ENCODE peak calls at places on chromosome 11, in nine cellular contexts. One of them, this sample, is unnamed.

GRCh38 chr11:133134561-133135173 is 397.6 kb downstream of the OPCML start:
- DNase-seq in frontal cortex: peak
- DNase-seq in HCEC 1CT: no peak
- DNase-seq in Caki2: peak
- DNase-seq in IMR-90: peak
- DNase-seq in stimulated activated CD8-positive, alpha-beta memory T cell treated with anti-CD3 and anti-CD28 coated beads, Interleukin-4, amount 100 ng/mL, for 24 hours: peak
- DNase-seq in putamen: peak
- DNase-seq in HAP-1: peak
- DNase-seq in colonic mucosa: peak
- DNase-seq in this sample: peak

GRCh38 chr11:4577761-4578160 is 3.8 kb upstream of the OR52I2 start:
- DNase-seq in frontal cortex: no peak
- DNase-seq in HCEC 1CT: no peak
- DNase-seq in Caki2: no peak
- DNase-seq in IMR-90: no peak
- DNase-seq in stimulated activated CD8-positive, alpha-beta memory T cell treated with anti-CD3 and anti-CD28 coated beads, Interleukin-4, amount 100 ng/mL, for 24 hours: no peak
- DNase-seq in putamen: no peak
- DNase-seq in HAP-1: no peak
- DNase-seq in colonic mucosa: peak
- DNase-seq in this sample: no peak

GRCh38 chr11:25734592-25735211 is 597.2 kb upstream of the ANO3 start:
- DNase-seq in frontal cortex: no peak
- DNase-seq in HCEC 1CT: peak
- DNase-seq in Caki2: no peak
- DNase-seq in IMR-90: peak
- DNase-seq in stimulated activated CD8-positive, alpha-beta memory T cell treated with anti-CD3 and anti-CD28 coated beads, Interleukin-4, amount 100 ng/mL, for 24 hours: no peak
- DNase-seq in putamen: no peak
- DNase-seq in HAP-1: no peak
- DNase-seq in colonic mucosa: no peak
- DNase-seq in this sample: peak

GRCh38 chr11:131745405-131745804 is 375.0 kb downstream of the NTM start:
- DNase-seq in frontal cortex: no peak
- DNase-seq in HCEC 1CT: peak
- DNase-seq in Caki2: no peak
- DNase-seq in IMR-90: peak
- DNase-seq in stimulated activated CD8-positive, alpha-beta memory T cell treated with anti-CD3 and anti-CD28 coated beads, Interleukin-4, amount 100 ng/mL, for 24 hours: no peak
- DNase-seq in putamen: no peak
- DNase-seq in HAP-1: no peak
- DNase-seq in colonic mucosa: no peak
- DNase-seq in this sample: no peak

GRCh38 chr11:69801513-69802335 is 17.5 kb downstream of the FGF3 start:
- DNase-seq in frontal cortex: no peak
- DNase-seq in HCEC 1CT: no peak
- DNase-seq in Caki2: peak
- DNase-seq in IMR-90: no peak
- DNase-seq in stimulated activated CD8-positive, alpha-beta memory T cell treated with anti-CD3 and anti-CD28 coated beads, Interleukin-4, amount 100 ng/mL, for 24 hours: peak
- DNase-seq in putamen: no peak
- DNase-seq in HAP-1: peak
- DNase-seq in colonic mucosa: peak
- DNase-seq in this sample: no peak

GRCh38 chr11:115504279-115505158 is at the start of gene CADM1:
- DNase-seq in frontal cortex: peak
- DNase-seq in HCEC 1CT: no peak
- DNase-seq in Caki2: peak
- DNase-seq in IMR-90: peak
- DNase-seq in stimulated activated CD8-positive, alpha-beta memory T cell treated with anti-CD3 and anti-CD28 coated beads, Interleukin-4, amount 100 ng/mL, for 24 hours: peak
- DNase-seq in putamen: peak
- DNase-seq in HAP-1: peak
- DNase-seq in colonic mucosa: peak
- DNase-seq in this sample: no peak

GRCh38 chr11:68160100-68160695 is 39.0 kb upstream of the CHKA start:
- DNase-seq in frontal cortex: no peak
- DNase-seq in HCEC 1CT: no peak
- DNase-seq in Caki2: peak
- DNase-seq in IMR-90: no peak
- DNase-seq in stimulated activated CD8-positive, alpha-beta memory T cell treated with anti-CD3 and anti-CD28 coated beads, Interleukin-4, amount 100 ng/mL, for 24 hours: no peak
- DNase-seq in putamen: no peak
- DNase-seq in HAP-1: peak
- DNase-seq in colonic mucosa: no peak
- DNase-seq in this sample: no peak

GRCh38 chr11:83122050-83122449 is 34.9 kb upstream of the PCF11 start:
- DNase-seq in frontal cortex: no peak
- DNase-seq in HCEC 1CT: no peak
- DNase-seq in Caki2: no peak
- DNase-seq in IMR-90: no peak
- DNase-seq in stimulated activated CD8-positive, alpha-beta memory T cell treated with anti-CD3 and anti-CD28 coated beads, Interleukin-4, amount 100 ng/mL, for 24 hours: no peak
- DNase-seq in putamen: no peak
- DNase-seq in HAP-1: no peak
- DNase-seq in colonic mucosa: no peak
- DNase-seq in this sample: peak

GRCh38 chr11:746289-747175 is 732 bp upstream of the TALDO1 start:
- DNase-seq in frontal cortex: peak
- DNase-seq in HCEC 1CT: peak
- DNase-seq in Caki2: peak
- DNase-seq in IMR-90: peak
- DNase-seq in stimulated activated CD8-positive, alpha-beta memory T cell treated with anti-CD3 and anti-CD28 coated beads, Interleukin-4, amount 100 ng/mL, for 24 hours: no peak
- DNase-seq in putamen: peak
- DNase-seq in HAP-1: peak
- DNase-seq in colonic mucosa: peak
- DNase-seq in this sample: no peak

GRCh38 chr11:19766206-19766605 is 53.6 kb downstream of the NAV2 start:
- DNase-seq in frontal cortex: no peak
- DNase-seq in HCEC 1CT: no peak
- DNase-seq in Caki2: no peak
- DNase-seq in IMR-90: peak
- DNase-seq in stimulated activated CD8-positive, alpha-beta memory T cell treated with anti-CD3 and anti-CD28 coated beads, Interleukin-4, amount 100 ng/mL, for 24 hours: no peak
- DNase-seq in putamen: no peak
- DNase-seq in HAP-1: no peak
- DNase-seq in colonic mucosa: no peak
- DNase-seq in this sample: no peak

GRCh38 chr11:45400594-45400993 is 114.5 kb upstream of the SYT13 start:
- DNase-seq in frontal cortex: no peak
- DNase-seq in HCEC 1CT: peak
- DNase-seq in Caki2: no peak
- DNase-seq in IMR-90: peak
- DNase-seq in stimulated activated CD8-positive, alpha-beta memory T cell treated with anti-CD3 and anti-CD28 coated beads, Interleukin-4, amount 100 ng/mL, for 24 hours: no peak
- DNase-seq in putamen: no peak
- DNase-seq in HAP-1: no peak
- DNase-seq in colonic mucosa: no peak
- DNase-seq in this sample: no peak

GRCh38 chr11:1568451-1568911 is 3.6 kb downstream of the DUSP8 start:
- DNase-seq in frontal cortex: no peak
- DNase-seq in HCEC 1CT: no peak
- DNase-seq in Caki2: no peak
- DNase-seq in IMR-90: no peak
- DNase-seq in stimulated activated CD8-positive, alpha-beta memory T cell treated with anti-CD3 and anti-CD28 coated beads, Interleukin-4, amount 100 ng/mL, for 24 hours: no peak
- DNase-seq in putamen: no peak
- DNase-seq in HAP-1: peak
- DNase-seq in colonic mucosa: peak
- DNase-seq in this sample: no peak

GRCh38 chr11:57224537-57224936 is 12.5 kb downstream of the APLNR start:
- DNase-seq in frontal cortex: no peak
- DNase-seq in HCEC 1CT: peak
- DNase-seq in Caki2: peak
- DNase-seq in IMR-90: peak
- DNase-seq in stimulated activated CD8-positive, alpha-beta memory T cell treated with anti-CD3 and anti-CD28 coated beads, Interleukin-4, amount 100 ng/mL, for 24 hours: no peak
- DNase-seq in putamen: no peak
- DNase-seq in HAP-1: no peak
- DNase-seq in colonic mucosa: no peak
- DNase-seq in this sample: no peak

GRCh38 chr11:134223066-134223465 is 701 bp downstream of the NCAPD3 start:
- DNase-seq in frontal cortex: no peak
- DNase-seq in HCEC 1CT: no peak
- DNase-seq in Caki2: no peak
- DNase-seq in IMR-90: no peak
- DNase-seq in stimulated activated CD8-positive, alpha-beta memory T cell treated with anti-CD3 and anti-CD28 coated beads, Interleukin-4, amount 100 ng/mL, for 24 hours: no peak
- DNase-seq in putamen: no peak
- DNase-seq in HAP-1: peak
- DNase-seq in colonic mucosa: peak
- DNase-seq in this sample: peak

GRCh38 chr11:64063741-64064140 is 28.0 kb downstream of the FLRT1 start:
- DNase-seq in frontal cortex: no peak
- DNase-seq in HCEC 1CT: no peak
- DNase-seq in Caki2: no peak
- DNase-seq in IMR-90: no peak
- DNase-seq in stimulated activated CD8-positive, alpha-beta memory T cell treated with anti-CD3 and anti-CD28 coated beads, Interleukin-4, amount 100 ng/mL, for 24 hours: no peak
- DNase-seq in putamen: no peak
- DNase-seq in HAP-1: no peak
- DNase-seq in colonic mucosa: no peak
- DNase-seq in this sample: no peak